ENCODE peak calls at places on chromosomes 4 and X, in ten cellular contexts. W, V, K, H, I, R, C, T, Y and J are unnamed samples.

GRCh38 chr4:127888559-127888958 is 7.9 kb downstream of the PLK4 start:
- DNase-seq in H (no peak), V (no peak), R (no peak), T (no peak), W (no peak), K (no peak), I (no peak), Y (no peak), C (no peak), J (no peak)

GRCh38 chrX:101393530-101394305 is 2.9 kb downstream of the RPL36A start:
- DNase-seq in Y (no peak), K (no peak), I (no peak), R (no peak), T (no peak), H (peak), V (no peak), W (no peak), C (no peak), J (no peak)

GRCh38 chr4:180674629-180675367 is 1568.4 kb upstream of the TENM3 start:
- DNase-seq in W (no peak), Y (no peak), R (no peak), T (no peak), K (peak), I (no peak), V (no peak), H (no peak), C (no peak), J (no peak)

GRCh38 chr4:30717208-30718020 is 2.8 kb upstream of the PCDH7 start:
- DNase-seq in W (no peak), C (peak), R (peak), V (peak), I (peak), Y (peak), T (no peak), K (no peak), H (peak), J (peak)

GRCh38 chrX:107537815-107538214 is 88.4 kb downstream of the FRMPD3 start:
- DNase-seq in W (peak), T (peak), R (no peak), I (peak), V (peak), K (peak), H (peak), C (peak), Y (no peak), J (peak)

GRCh38 chr4:99763635-99764101 is 53.0 kb upstream of the DAPP1 start:
- DNase-seq in K (no peak), T (no peak), H (peak), C (no peak), V (peak), Y (no peak), I (peak), R (peak), W (no peak), J (peak)

GRCh38 chr4:85067342-85067741 is 100.9 kb upstream of the WDFY3 start:
- DNase-seq in H (peak), R (no peak), K (no peak), I (no peak), Y (no peak), V (peak), W (no peak), C (no peak), T (no peak), J (no peak)

GRCh38 chr4:26055855-26056254 is 141.8 kb downstream of the SMIM20 start:
- DNase-seq in T (no peak), C (no peak), V (peak), K (no peak), Y (no peak), H (no peak), I (no peak), R (no peak), W (no peak), J (no peak)

GRCh38 chr4:171876636-171877035 is 63.4 kb downstream of the GALNTL6 start:
- DNase-seq in C (no peak), W (no peak), I (no peak), T (no peak), R (no peak), V (no peak), Y (no peak), K (no peak), H (no peak), J (no peak)

GRCh38 chrX:281166-281999 is at the start of gene PLCXD1:
- DNase-seq in H (no peak), K (no peak), V (no peak), I (peak), W (no peak), Y (no peak), T (no peak), R (peak), C (peak), J (peak)

GRCh38 chr4:91448668-91449330 is 855.0 kb upstream of the GRID2 start:
- DNase-seq in W (no peak), R (no peak), K (no peak), V (peak), I (peak), H (no peak), C (no peak), T (no peak), Y (no peak), J (peak)

GRCh38 chrX:2474963-2475726 is 25.6 kb downstream of the DHRSX start:
- DNase-seq in W (no peak), K (no peak), V (no peak), T (no peak), Y (no peak), R (no peak), I (no peak), C (no peak), H (no peak), J (no peak)

GRCh38 chr4:112648263-112649054 is 11.5 kb downstream of the LARP7 start:
- DNase-seq in C (no peak), Y (no peak), W (no peak), H (no peak), I (no peak), K (no peak), V (no peak), R (no peak), T (no peak), J (no peak)

GRCh38 chr4:176872461-176872860 is 79.7 kb upstream of the VEGFC start:
- DNase-seq in T (no peak), V (no peak), K (no peak), R (no peak), I (peak), Y (no peak), C (no peak), H (peak), W (no peak), J (no peak)

GRCh38 chrX:39899876-39900787 is 197.6 kb downstream of the BCOR start:
- DNase-seq in R (no peak), K (peak), V (no peak), C (no peak), H (peak), T (no peak), W (no peak), Y (no peak), I (no peak), J (peak)

GRCh38 chr4:1294424-1294823 is 4.7 kb downstream of the MAEA start:
- DNase-seq in R (no peak), W (no peak), K (no peak), T (no peak), C (no peak), I (no peak), Y (no peak), H (no peak), V (no peak), J (no peak)

GRCh38 chrX:134144231-134144630 is 92.8 kb upstream of the CCDC160 start:
- DNase-seq in I (peak), K (no peak), W (no peak), H (peak), Y (no peak), R (no peak), T (no peak), V (peak), C (no peak), J (peak)